ENCODE peak calls at places on chromosomes 3 and 15, in nine cellular contexts. One of them, this sample, is unnamed.
A peak's percentile ranks its signal among the peaks of the same experiment; 100 is the strongest.

GRCh38 chr15:77047013-77047412 is 23.9 kb downstream of the TSPAN3 start:
- DNase-seq in PC-3: no peak
- DNase-seq in RWPE1: no peak
- DNase-seq in BJ: no peak
- DNase-seq in neural crest cell: no peak
- DNase-seq in fibroblast of pulmonary artery: no peak
- DNase-seq in breast epithelium: no peak
- DNase-seq in thyroid gland: no peak
- DNase-seq in activated B cell treated with CpG ODN at 0.5 μM for 24 hours: no peak
- DNase-seq in this sample: no peak

GRCh38 chr3:126551839-126552687 is 6.7 kb downstream of the C3orf22 start:
- DNase-seq in PC-3: no peak
- DNase-seq in RWPE1: no peak
- DNase-seq in BJ: no peak
- DNase-seq in neural crest cell: no peak
- DNase-seq in fibroblast of pulmonary artery: no peak
- DNase-seq in breast epithelium: peak; percentile 2
- DNase-seq in thyroid gland: no peak
- DNase-seq in activated B cell treated with CpG ODN at 0.5 μM for 24 hours: no peak
- DNase-seq in this sample: no peak

GRCh38 chr3:46013316-46014094 is 13.8 kb downstream of the XCR1 start:
- DNase-seq in PC-3: no peak
- DNase-seq in RWPE1: no peak
- DNase-seq in BJ: no peak
- DNase-seq in neural crest cell: no peak
- DNase-seq in fibroblast of pulmonary artery: no peak
- DNase-seq in breast epithelium: no peak
- DNase-seq in thyroid gland: no peak
- DNase-seq in activated B cell treated with CpG ODN at 0.5 μM for 24 hours: no peak
- DNase-seq in this sample: no peak

GRCh38 chr3:194313642-194314430 is 37.3 kb downstream of the CPN2 start:
- DNase-seq in PC-3: peak; percentile 12
- DNase-seq in RWPE1: no peak
- DNase-seq in BJ: no peak
- DNase-seq in neural crest cell: no peak
- DNase-seq in fibroblast of pulmonary artery: peak; percentile 52
- DNase-seq in breast epithelium: no peak
- DNase-seq in thyroid gland: peak; percentile 74
- DNase-seq in activated B cell treated with CpG ODN at 0.5 μM for 24 hours: no peak
- DNase-seq in this sample: no peak

GRCh38 chr15:56098230-56098899 is 105.0 kb upstream of the NEDD4 start:
- DNase-seq in PC-3: peak; percentile 32
- DNase-seq in RWPE1: peak; percentile 5
- DNase-seq in BJ: no peak
- DNase-seq in neural crest cell: no peak
- DNase-seq in fibroblast of pulmonary artery: no peak
- DNase-seq in breast epithelium: no peak
- DNase-seq in thyroid gland: no peak
- DNase-seq in activated B cell treated with CpG ODN at 0.5 μM for 24 hours: no peak
- DNase-seq in this sample: no peak

GRCh38 chr3:18090377-18090776 is 334.8 kb downstream of the SATB1 start:
- DNase-seq in PC-3: no peak
- DNase-seq in RWPE1: no peak
- DNase-seq in BJ: no peak
- DNase-seq in neural crest cell: no peak
- DNase-seq in fibroblast of pulmonary artery: no peak
- DNase-seq in breast epithelium: no peak
- DNase-seq in thyroid gland: no peak
- DNase-seq in activated B cell treated with CpG ODN at 0.5 μM for 24 hours: no peak
- DNase-seq in this sample: no peak

GRCh38 chr3:186331043-186331442 is 31.0 kb downstream of the DGKG start:
- DNase-seq in PC-3: peak; percentile 13
- DNase-seq in RWPE1: no peak
- DNase-seq in BJ: no peak
- DNase-seq in neural crest cell: no peak
- DNase-seq in fibroblast of pulmonary artery: no peak
- DNase-seq in breast epithelium: no peak
- DNase-seq in thyroid gland: no peak
- DNase-seq in activated B cell treated with CpG ODN at 0.5 μM for 24 hours: no peak
- DNase-seq in this sample: peak; percentile 8

GRCh38 chr15:40217166-40217785 is 21.6 kb upstream of the PAK6 start:
- DNase-seq in PC-3: peak; percentile 92
- DNase-seq in RWPE1: peak; percentile 50
- DNase-seq in BJ: no peak
- DNase-seq in neural crest cell: peak; percentile 36
- DNase-seq in fibroblast of pulmonary artery: peak; percentile 80
- DNase-seq in breast epithelium: peak; percentile 43
- DNase-seq in thyroid gland: peak; percentile 41
- DNase-seq in activated B cell treated with CpG ODN at 0.5 μM for 24 hours: no peak
- DNase-seq in this sample: peak; percentile 74

GRCh38 chr3:183576487-183577107 is 21.1 kb upstream of the KLHL6 start:
- DNase-seq in PC-3: no peak
- DNase-seq in RWPE1: no peak
- DNase-seq in BJ: no peak
- DNase-seq in neural crest cell: no peak
- DNase-seq in fibroblast of pulmonary artery: peak; percentile 54
- DNase-seq in breast epithelium: no peak
- DNase-seq in thyroid gland: no peak
- DNase-seq in activated B cell treated with CpG ODN at 0.5 μM for 24 hours: no peak
- DNase-seq in this sample: no peak

GRCh38 chr15:91408476-91409076 is 308.5 kb downstream of the SV2B start:
- DNase-seq in PC-3: no peak
- DNase-seq in RWPE1: no peak
- DNase-seq in BJ: no peak
- DNase-seq in neural crest cell: no peak
- DNase-seq in fibroblast of pulmonary artery: peak; percentile 28
- DNase-seq in breast epithelium: no peak
- DNase-seq in thyroid gland: no peak
- DNase-seq in activated B cell treated with CpG ODN at 0.5 μM for 24 hours: no peak
- DNase-seq in this sample: no peak

GRCh38 chr15:95459288-95459687 is 871.2 kb upstream of the NR2F2 start:
- DNase-seq in PC-3: peak; percentile 72
- DNase-seq in RWPE1: no peak
- DNase-seq in BJ: no peak
- DNase-seq in neural crest cell: no peak
- DNase-seq in fibroblast of pulmonary artery: peak; percentile 69
- DNase-seq in breast epithelium: no peak
- DNase-seq in thyroid gland: no peak
- DNase-seq in activated B cell treated with CpG ODN at 0.5 μM for 24 hours: no peak
- DNase-seq in this sample: peak; percentile 49

DNA sequence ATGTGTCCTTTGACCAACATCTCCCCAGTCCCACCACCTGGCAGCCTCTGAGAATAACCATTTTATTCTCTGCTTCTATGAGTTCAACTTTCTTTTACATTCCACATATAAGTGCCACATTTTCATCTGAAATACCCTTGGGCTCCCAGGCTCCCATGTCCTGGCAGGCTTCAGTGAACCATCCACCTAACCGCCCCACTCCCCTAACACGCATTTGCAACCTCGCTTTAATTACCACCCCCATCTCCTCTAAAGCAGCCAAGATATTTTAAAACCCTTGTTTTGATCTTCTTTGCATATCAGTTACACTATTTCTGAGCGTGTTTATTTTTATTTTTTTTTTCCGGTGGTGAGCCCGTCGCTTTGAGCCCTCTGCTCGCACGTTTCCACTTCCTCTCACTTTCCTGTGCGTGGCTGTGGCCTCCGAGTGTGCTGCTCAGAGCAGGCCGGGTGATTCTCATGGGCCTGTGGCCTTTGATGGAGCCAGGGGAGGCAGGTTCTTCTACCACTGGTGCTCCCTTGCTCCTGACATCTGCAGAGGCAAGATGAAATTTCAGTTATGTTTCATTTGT is 195.4 kb upstream of the LPP start:
- DNase-seq in PC-3: no peak
- DNase-seq in RWPE1: no peak
- DNase-seq in BJ: no peak
- DNase-seq in neural crest cell: no peak
- DNase-seq in fibroblast of pulmonary artery: no peak
- DNase-seq in breast epithelium: no peak
- DNase-seq in thyroid gland: no peak
- DNase-seq in activated B cell treated with CpG ODN at 0.5 μM for 24 hours: no peak
- DNase-seq in this sample: no peak
- TF ChIP-seq CTCF in PC-3: no peak
- TF ChIP-seq CTCF in RWPE1: no peak
- TF ChIP-seq CTCF in BJ: no peak
- TF ChIP-seq CTCF in neural crest cell: no peak
- TF ChIP-seq CTCF in fibroblast of pulmonary artery: no peak
- TF ChIP-seq CTCF in breast epithelium: no peak
- TF ChIP-seq CTCF in thyroid gland: no peak
- TF ChIP-seq CTCF in activated B cell treated with CpG ODN at 0.5 μM for 24 hours: no peak
- TF ChIP-seq CTCF in this sample: no peak

GRCh38 chr3:168088106-168088722 is 7.5 kb downstream of the GOLIM4 start:
- DNase-seq in PC-3: no peak
- DNase-seq in RWPE1: no peak
- DNase-seq in BJ: no peak
- DNase-seq in neural crest cell: no peak
- DNase-seq in fibroblast of pulmonary artery: no peak
- DNase-seq in breast epithelium: no peak
- DNase-seq in thyroid gland: no peak
- DNase-seq in activated B cell treated with CpG ODN at 0.5 μM for 24 hours: no peak
- DNase-seq in this sample: no peak
- TF ChIP-seq CTCF in PC-3: peak; percentile 51
- TF ChIP-seq CTCF in RWPE1: no peak
- TF ChIP-seq CTCF in BJ: peak; percentile 27
- TF ChIP-seq CTCF in neural crest cell: peak; percentile 58
- TF ChIP-seq CTCF in fibroblast of pulmonary artery: peak; percentile 39
- TF ChIP-seq CTCF in breast epithelium: no peak
- TF ChIP-seq CTCF in thyroid gland: no peak
- TF ChIP-seq CTCF in activated B cell treated with CpG ODN at 0.5 μM for 24 hours: no peak
- TF ChIP-seq CTCF in this sample: peak; percentile 41

GRCh38 chr3:149941186-149941585 is 29.5 kb downstream of the PFN2 start:
- DNase-seq in PC-3: no peak
- DNase-seq in RWPE1: no peak
- DNase-seq in BJ: no peak
- DNase-seq in neural crest cell: no peak
- DNase-seq in fibroblast of pulmonary artery: no peak
- DNase-seq in breast epithelium: no peak
- DNase-seq in thyroid gland: no peak
- DNase-seq in activated B cell treated with CpG ODN at 0.5 μM for 24 hours: no peak
- DNase-seq in this sample: peak; percentile 17

GRCh38 chr3:149942409-149942808 is 28.3 kb downstream of the PFN2 start:
- DNase-seq in PC-3: no peak
- DNase-seq in RWPE1: no peak
- DNase-seq in BJ: no peak
- DNase-seq in neural crest cell: no peak
- DNase-seq in fibroblast of pulmonary artery: no peak
- DNase-seq in breast epithelium: no peak
- DNase-seq in thyroid gland: no peak
- DNase-seq in activated B cell treated with CpG ODN at 0.5 μM for 24 hours: no peak
- DNase-seq in this sample: no peak

GRCh38 chr3:149936812-149937230 is 33.9 kb downstream of the PFN2 start:
- DNase-seq in PC-3: peak; percentile 77
- DNase-seq in RWPE1: peak; percentile 44
- DNase-seq in BJ: no peak
- DNase-seq in neural crest cell: peak; percentile 38
- DNase-seq in fibroblast of pulmonary artery: peak; percentile 74
- DNase-seq in breast epithelium: no peak
- DNase-seq in thyroid gland: peak; percentile 49
- DNase-seq in activated B cell treated with CpG ODN at 0.5 μM for 24 hours: no peak
- DNase-seq in this sample: peak; percentile 59

GRCh38 chr3:149941946-149942345 is 28.7 kb downstream of the PFN2 start:
- DNase-seq in PC-3: no peak
- DNase-seq in RWPE1: no peak
- DNase-seq in BJ: no peak
- DNase-seq in neural crest cell: no peak
- DNase-seq in fibroblast of pulmonary artery: no peak
- DNase-seq in breast epithelium: no peak
- DNase-seq in thyroid gland: no peak
- DNase-seq in activated B cell treated with CpG ODN at 0.5 μM for 24 hours: no peak
- DNase-seq in this sample: no peak
- TF ChIP-seq CTCF in PC-3: no peak
- TF ChIP-seq CTCF in RWPE1: no peak
- TF ChIP-seq CTCF in BJ: no peak
- TF ChIP-seq CTCF in neural crest cell: no peak
- TF ChIP-seq CTCF in fibroblast of pulmonary artery: no peak
- TF ChIP-seq CTCF in breast epithelium: no peak
- TF ChIP-seq CTCF in thyroid gland: no peak
- TF ChIP-seq CTCF in activated B cell treated with CpG ODN at 0.5 μM for 24 hours: no peak
- TF ChIP-seq CTCF in this sample: no peak

DNA sequence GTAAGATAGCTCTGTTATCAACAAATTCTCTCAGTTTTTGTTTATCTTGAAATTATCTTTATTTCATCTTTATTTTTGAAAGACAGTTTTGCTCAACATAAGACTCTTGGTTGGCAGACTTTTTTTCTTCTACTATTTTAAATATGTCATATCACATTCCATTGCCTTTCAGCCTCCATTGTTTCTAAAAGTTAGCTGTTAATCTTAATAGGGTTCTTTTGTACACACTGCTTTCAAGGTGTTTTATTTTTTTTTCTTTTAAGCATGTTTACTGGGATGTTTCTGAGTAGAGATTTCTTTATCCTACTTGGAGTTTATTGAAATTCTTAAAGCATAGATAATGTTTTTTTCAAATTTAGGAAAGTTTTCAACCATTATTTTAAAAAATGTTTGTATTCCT is 294.6 kb downstream of the STXBP5L start:
- DNase-seq in PC-3: no peak
- DNase-seq in RWPE1: no peak
- DNase-seq in BJ: no peak
- DNase-seq in neural crest cell: no peak
- DNase-seq in fibroblast of pulmonary artery: no peak
- DNase-seq in breast epithelium: no peak
- DNase-seq in thyroid gland: no peak
- DNase-seq in activated B cell treated with CpG ODN at 0.5 μM for 24 hours: no peak
- DNase-seq in this sample: no peak
- TF ChIP-seq CTCF in PC-3: no peak
- TF ChIP-seq CTCF in RWPE1: no peak
- TF ChIP-seq CTCF in BJ: no peak
- TF ChIP-seq CTCF in neural crest cell: no peak
- TF ChIP-seq CTCF in fibroblast of pulmonary artery: no peak
- TF ChIP-seq CTCF in breast epithelium: no peak
- TF ChIP-seq CTCF in thyroid gland: no peak
- TF ChIP-seq CTCF in activated B cell treated with CpG ODN at 0.5 μM for 24 hours: no peak
- TF ChIP-seq CTCF in this sample: no peak